ENCODE peak calls at places on chromosomes 16 and 17, in four cellular contexts. C is K562, U is GM12878, P is WTC11. J is an unnamed sample.

GRCh38 chr17:34070712-34071111 is 184.4 kb upstream of the CCL2 start:
- DNase-seq in C (no peak), U (no peak), P (no peak), J (no peak)

GRCh38 chr16:56558024-56558747 is 6.7 kb upstream of the MT4 start:
- DNase-seq in C (no peak), U (no peak), P (no peak), J (peak)

GRCh38 chr17:28726396-28726911 is 421 bp upstream of the TLCD1 start:
- DNase-seq in C (no peak), U (no peak), P (peak), J (no peak)

GRCh38 chr17:35238817-35239216 is 4.1 kb upstream of the SLFN5 start:
- DNase-seq in C (no peak), U (no peak), P (no peak), J (no peak)

GRCh38 chr16:6714510-6714909 is 618.1 kb upstream of the RBFOX1 start:
- DNase-seq in C (no peak), U (no peak), P (no peak), J (no peak)

GRCh38 chr16:50836121-50836541 is 94.2 kb downstream of the CYLD start:
- DNase-seq in C (no peak), U (no peak), P (no peak), J (no peak)

GRCh38 chr16:6961704-6962103 is 370.9 kb upstream of the RBFOX1 start:
- DNase-seq in C (no peak), U (no peak), P (no peak), J (no peak)

GRCh38 chr16:83926726-83927397 is 26.2 kb upstream of the OSGIN1 start:
- DNase-seq in C (peak), U (no peak), P (peak), J (peak)

GRCh38 chr16:65828296-65828695 is 538.2 kb upstream of the CDH5 start:
- DNase-seq in C (no peak), U (no peak), P (no peak), J (no peak)

GRCh38 chr16:86942469-86943175 is 364.3 kb downstream of the FOXL1 start:
- DNase-seq in C (no peak), U (no peak), P (no peak), J (no peak)

DNA sequence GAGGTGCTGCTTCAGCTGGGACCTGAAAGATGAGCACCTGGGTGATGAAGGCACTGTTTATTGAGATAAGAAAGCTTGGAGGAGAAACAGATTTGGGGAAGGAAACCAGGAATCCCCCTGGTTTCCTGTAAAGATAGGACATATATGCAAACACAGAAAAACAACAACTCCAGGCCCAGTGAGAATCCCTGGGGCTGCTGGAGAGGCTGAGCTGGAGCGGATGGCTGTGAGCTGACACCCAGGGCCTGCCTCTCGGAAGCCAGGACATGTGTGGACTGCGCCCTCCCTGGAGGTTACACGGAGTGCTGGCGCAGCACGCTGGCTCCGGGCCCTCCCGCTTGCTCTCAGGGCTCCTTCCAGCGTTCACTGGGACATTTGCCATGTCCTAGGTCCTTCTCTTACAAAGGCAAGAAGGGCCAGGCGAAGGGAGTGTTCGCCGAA is 57.5 kb downstream of the CYB5B start:
- DNase-seq in C (peak), U (no peak), P (no peak), J (no peak)
- TF ChIP-seq USF1 in C (no peak), U (no peak), P (no peak), J (no peak)

GRCh38 chr16:24208710-24209109 is 47.4 kb upstream of the CACNG3 start:
- DNase-seq in C (no peak), U (no peak), P (peak), J (peak)
- TF ChIP-seq USF1 in C (no peak), U (no peak), P (no peak), J (no peak)

GRCh38 chr16:63714876-63715275 is 1407.0 kb downstream of the CDH11 start:
- DNase-seq in C (no peak), U (no peak), P (peak), J (no peak)
- TF ChIP-seq USF1 in C (no peak), U (no peak), P (no peak), J (no peak)

GRCh38 chr17:39695089-39695474 is 4.8 kb upstream of the ERBB2 start:
- DNase-seq in C (no peak), U (no peak), P (no peak), J (no peak)

GRCh38 chr17:39696731-39697130 is 3.1 kb upstream of the ERBB2 start:
- DNase-seq in C (no peak), U (no peak), P (no peak), J (no peak)

GRCh38 chr17:39699818-39700147 is at the start of gene ERBB2:
- DNase-seq in C (no peak), U (no peak), P (peak), J (no peak)

GRCh38 chr17:39697961-39698360 is 1.9 kb upstream of the ERBB2 start:
- DNase-seq in C (no peak), U (no peak), P (no peak), J (no peak)

GRCh38 chr17:39694593-39694992 is 5.3 kb upstream of the ERBB2 start:
- DNase-seq in C (no peak), U (no peak), P (no peak), J (no peak)
- TF ChIP-seq USF1 in C (no peak), U (no peak), P (no peak), J (no peak)

GRCh38 chr17:11006530-11006929 is 168.6 kb upstream of the PIRT start:
- DNase-seq in C (no peak), U (no peak), P (no peak), J (no peak)
- TF ChIP-seq USF1 in C (no peak), U (no peak), P (no peak), J (no peak)

DNA sequence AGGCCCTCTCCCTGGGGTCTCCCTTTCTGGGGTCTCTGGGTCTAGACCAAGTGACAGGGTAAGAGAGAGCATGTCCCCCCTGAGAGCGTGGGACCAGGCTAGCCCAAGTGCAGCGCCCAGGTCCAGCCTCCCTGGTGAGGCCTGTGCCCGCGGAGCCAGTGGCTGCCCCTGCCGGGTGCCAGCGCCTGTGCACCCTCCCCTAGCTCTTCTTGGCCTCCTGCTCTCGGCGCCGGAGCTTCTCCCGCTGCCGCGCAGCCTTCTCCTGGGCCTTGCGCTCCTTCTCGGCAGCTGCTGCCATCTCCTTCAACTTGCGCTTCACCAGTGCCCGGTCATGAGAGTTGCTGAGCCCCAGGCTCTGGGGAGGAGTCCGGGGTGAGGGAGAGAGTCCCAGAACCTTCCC is 17.3 kb downstream of the SAMD14 start:
- DNase-seq in C (no peak), U (no peak), P (no peak), J (no peak)
- TF ChIP-seq USF1 in C (no peak), U (no peak), P (no peak), J (no peak)

GRCh38 chr16:31181102-31181830 is 1.3 kb downstream of the FUS start:
- DNase-seq in C (peak), U (no peak), P (peak), J (no peak)
- TF ChIP-seq USF1 in C (no peak), U (no peak), P (no peak), J (no peak)

DNA sequence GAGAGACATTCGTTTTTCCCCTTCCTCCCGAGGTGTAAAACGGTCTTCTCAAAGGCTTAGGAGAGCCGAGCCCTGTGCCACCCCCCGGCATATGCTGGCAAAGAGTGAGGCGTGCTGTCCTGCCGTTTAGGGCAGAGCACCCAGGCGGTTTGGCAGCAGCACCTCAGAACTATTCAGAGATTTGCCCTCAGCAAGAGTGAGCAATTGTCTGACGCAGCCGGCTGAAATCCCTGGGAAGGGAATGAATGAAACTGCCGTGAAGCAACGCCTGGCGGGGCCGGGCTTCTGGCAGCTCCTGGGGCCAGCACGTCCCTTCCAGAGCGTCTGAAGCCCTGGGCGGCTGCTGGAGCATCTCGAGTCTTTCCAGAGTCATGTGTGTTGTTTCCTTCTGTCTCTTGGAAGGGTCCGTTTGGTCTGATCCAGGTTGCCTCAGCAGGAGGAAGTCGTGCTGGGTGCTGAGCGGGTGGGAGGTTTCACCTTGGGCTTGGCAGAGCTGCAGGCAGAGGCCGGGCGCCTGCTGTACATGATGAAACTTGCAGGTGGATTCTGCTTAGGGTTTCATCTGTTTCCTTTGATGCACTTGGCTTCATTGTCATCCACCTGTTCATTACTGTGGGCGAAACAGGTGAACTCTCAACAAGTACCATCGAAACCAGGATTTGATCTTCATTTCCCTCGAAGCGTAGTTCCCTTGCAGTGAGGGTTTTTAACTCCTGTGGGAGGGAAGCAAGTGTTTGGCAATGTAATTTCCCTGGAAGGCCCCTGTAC is 35.4 kb downstream of the TBCD start:
- DNase-seq in C (no peak), U (no peak), P (no peak), J (no peak)
- TF ChIP-seq USF1 in C (no peak), U (no peak), P (no peak), J (no peak)

J was measured in SK-N-SH.